ENCODE peak calls at places on chromosomes 3 and 15, in ten cellular contexts. X, J, C, M, F, H, G, A, I and T are unnamed samples.

GRCh38 chr3:67094769-67095168 is 96.7 kb downstream of the KBTBD8 start:
- DNase-seq in X (peak), J (no peak), C (no peak), M (no peak), F (no peak), H (no peak), G (no peak), A (no peak), I (no peak), T (no peak)

GRCh38 chr3:141085331-141086047 is 34.3 kb downstream of the SPSB4 start:
- DNase-seq in X (no peak), J (no peak), C (no peak), M (no peak), F (no peak), H (no peak), G (no peak), A (no peak), I (no peak), T (no peak)

GRCh38 chr15:67165653-67166260 is 88.7 kb downstream of the AAGAB start:
- DNase-seq in X (peak), J (no peak), C (no peak), M (no peak), F (no peak), H (no peak), G (no peak), A (no peak), I (no peak), T (peak)

GRCh38 chr3:16423298-16423697 is 90.2 kb downstream of the RFTN1 start:
- DNase-seq in X (no peak), J (no peak), C (no peak), M (peak), F (no peak), H (no peak), G (no peak), A (no peak), I (no peak), T (no peak)

GRCh38 chr15:57079446-57079845 is 161.0 kb downstream of the TCF12 start:
- DNase-seq in X (peak), J (no peak), C (no peak), M (no peak), F (no peak), H (no peak), G (no peak), A (peak), I (no peak), T (peak)

GRCh38 chr3:133663569-133664313 is 2.0 kb upstream of the TOPBP1 start:
- DNase-seq in X (peak), J (no peak), C (no peak), M (peak), F (no peak), H (peak), G (peak), A (peak), I (no peak), T (peak)

GRCh38 chr3:4517095-4517494 is 23.9 kb downstream of the ITPR1 start:
- DNase-seq in X (no peak), J (no peak), C (no peak), M (no peak), F (no peak), H (no peak), G (no peak), A (no peak), I (no peak), T (no peak)

GRCh38 chr3:101119535-101119934 is 126.3 kb upstream of the ABI3BP start:
- DNase-seq in X (no peak), J (no peak), C (peak), M (peak), F (no peak), H (no peak), G (no peak), A (no peak), I (no peak), T (no peak)

GRCh38 chr3:188719545-188719944 is 452.2 kb upstream of the TPRG1 start:
- DNase-seq in X (no peak), J (no peak), C (no peak), M (no peak), F (no peak), H (no peak), G (no peak), A (no peak), I (no peak), T (no peak)

GRCh38 chr15:83999396-84000120 is 236.0 kb upstream of the GOLGA6L4 start:
- DNase-seq in X (no peak), J (no peak), C (no peak), M (peak), F (no peak), H (no peak), G (no peak), A (no peak), I (no peak), T (no peak)

GRCh38 chr3:120450914-120451669 is at the start of gene FSTL1:
- DNase-seq in X (peak), J (no peak), C (no peak), M (no peak), F (no peak), H (peak), G (no peak), A (peak), I (no peak), T (no peak)

GRCh38 chr15:75201609-75202250 is at the start of gene C15orf39:
- DNase-seq in X (peak), J (peak), C (peak), M (peak), F (peak), H (peak), G (peak), A (peak), I (peak), T (peak)

GRCh38 chr3:16385151-16385550 is 120.1 kb downstream of the OXNAD1 start:
- DNase-seq in X (no peak), J (no peak), C (no peak), M (no peak), F (no peak), H (no peak), G (no peak), A (no peak), I (no peak), T (no peak)

GRCh38 chr3:39288300-39288808 is 8.5 kb upstream of the CX3CR1 start:
- DNase-seq in X (peak), J (peak), C (peak), M (peak), F (peak), H (peak), G (peak), A (peak), I (peak), T (peak)

GRCh38 chr15:35603298-35603697 is 57.3 kb upstream of the DPH6 start:
- DNase-seq in X (no peak), J (no peak), C (no peak), M (peak), F (no peak), H (no peak), G (no peak), A (no peak), I (no peak), T (no peak)

GRCh38 chr3:98778852-98779379 is 15.8 kb downstream of the ST3GAL6 start:
- DNase-seq in X (peak), J (no peak), C (no peak), M (peak), F (no peak), H (no peak), G (no peak), A (no peak), I (no peak), T (peak)

GRCh38 chr3:125437631-125438435 is 62.7 kb upstream of the ZNF148 start:
- DNase-seq in X (peak), J (peak), C (peak), M (peak), F (peak), H (peak), G (peak), A (peak), I (peak), T (peak)

GRCh38 chr3:9395570-9396300 is 1.7 kb upstream of the SETD5 start:
- DNase-seq in X (no peak), J (no peak), C (no peak), M (peak), F (no peak), H (no peak), G (no peak), A (no peak), I (no peak), T (no peak)

GRCh38 chr15:65841121-65841930 is 28.0 kb upstream of the RAB11A start:
- DNase-seq in X (no peak), J (no peak), C (no peak), M (no peak), F (no peak), H (no peak), G (no peak), A (no peak), I (no peak), T (no peak)

GRCh38 chr3:11197471-11197870 is 43.2 kb downstream of the HRH1 start:
- DNase-seq in X (no peak), J (no peak), C (no peak), M (no peak), F (no peak), H (no peak), G (no peak), A (no peak), I (no peak), T (no peak)

GRCh38 chr3:146274833-146275232 is 23.9 kb upstream of the PLSCR4 start:
- DNase-seq in X (no peak), J (no peak), C (peak), M (no peak), F (no peak), H (no peak), G (no peak), A (no peak), I (no peak), T (no peak)

GRCh38 chr3:15164356-15164755 is 41.7 kb upstream of the CAPN7 start:
- DNase-seq in X (no peak), J (no peak), C (peak), M (no peak), F (no peak), H (no peak), G (no peak), A (no peak), I (no peak), T (no peak)

GRCh38 chr15:74937226-74937601 is 659 bp downstream of the COX5A start:
- DNase-seq in X (no peak), J (no peak), C (no peak), M (no peak), F (no peak), H (no peak), G (peak), A (no peak), I (no peak), T (no peak)

GRCh38 chr3:196987022-196987421 is 18.4 kb upstream of the PIGZ start:
- DNase-seq in X (no peak), J (no peak), C (no peak), M (no peak), F (no peak), H (no peak), G (no peak), A (no peak), I (no peak), T (no peak)

GRCh38 chr15:22956980-22957264 is 23.2 kb downstream of the CYFIP1 start:
- DNase-seq in X (no peak), J (no peak), C (no peak), M (no peak), F (no peak), H (no peak), G (no peak), A (no peak), I (no peak), T (no peak)

GRCh38 chr3:176663819-176664218 is 533.5 kb downstream of the TBL1XR1 start:
- DNase-seq in X (peak), J (no peak), C (peak), M (peak), F (no peak), H (no peak), G (peak), A (no peak), I (no peak), T (peak)

GRCh38 chr15:38683382-38684242 is 119.0 kb upstream of the RASGRP1 start:
- DNase-seq in X (peak), J (peak), C (no peak), M (peak), F (peak), H (peak), G (peak), A (peak), I (peak), T (peak)

GRCh38 chr3:41933154-41933676 is 28.7 kb downstream of the ULK4 start:
- DNase-seq in X (no peak), J (no peak), C (peak), M (peak), F (no peak), H (no peak), G (no peak), A (no peak), I (no peak), T (no peak)

GRCh38 chr3:46085421-46086082 is 58.3 kb upstream of the XCR1 start:
- DNase-seq in X (no peak), J (no peak), C (no peak), M (no peak), F (no peak), H (no peak), G (no peak), A (no peak), I (peak), T (no peak)

GRCh38 chr3:81439088-81439487 is 322.4 kb downstream of the GBE1 start:
- DNase-seq in X (no peak), J (no peak), C (no peak), M (no peak), F (no peak), H (no peak), G (no peak), A (no peak), I (no peak), T (no peak)

GRCh38 chr15:45114076-45114750 is at the start of the genes DUOX2 and DUOXA2:
- DNase-seq in X (no peak), J (no peak), C (no peak), M (no peak), F (no peak), H (no peak), G (no peak), A (no peak), I (no peak), T (no peak)

GRCh38 chr3:149706905-149707304 is 45.4 kb downstream of the COMMD2 start:
- DNase-seq in X (peak), J (no peak), C (no peak), M (no peak), F (no peak), H (no peak), G (no peak), A (no peak), I (no peak), T (peak)

GRCh38 chr15:77022646-77023575 is 28.0 kb downstream of the PSTPIP1 start:
- DNase-seq in X (no peak), J (no peak), C (no peak), M (no peak), F (no peak), H (no peak), G (no peak), A (no peak), I (no peak), T (no peak)

GRCh38 chr15:84671211-84671610 is 13.2 kb upstream of the NMB start:
- DNase-seq in X (no peak), J (no peak), C (peak), M (no peak), F (no peak), H (no peak), G (no peak), A (no peak), I (no peak), T (no peak)